ENCODE peak calls at places on chromosomes 16 and 17, in six cellular contexts. H is stomach, J is ovary, M is tibial nerve, Y is sigmoid colon, C is A549. B is an unnamed sample. For H3K4me1, the result is how much of the 10 kb centered on the place peaks cover.

GRCh38 chr16:17947637-17948036 is 388.9 kb downstream of the NPIPA8 start:
- DNase-seq in C (no peak), M (no peak), J (no peak), H (no peak), Y (no peak), B (no peak)

GRCh38 chr16:81446318-81447275 is 2.0 kb downstream of the CMIP start:
- DNase-seq in M (no peak), H (peak), C (peak), Y (no peak), J (no peak), B (peak)

GRCh38 chr17:77837917-77838316 is 120.6 kb upstream of the TNRC6C start:
- DNase-seq in M (no peak), Y (peak), H (no peak), J (no peak), C (no peak), B (no peak)

GRCh38 chr17:57963149-57963511 is 7.9 kb upstream of the CUEDC1 start:
- DNase-seq in C (no peak), H (no peak), Y (no peak), M (no peak), J (no peak), B (no peak)

GRCh38 chr17:10812674-10813073 is 8.8 kb upstream of the TMEM238L start:
- DNase-seq in H (peak), J (no peak), Y (no peak), C (no peak), M (no peak), B (no peak)

GRCh38 chr17:4560837-4561241 is 462 bp upstream of the GGT6 start:
- DNase-seq in C (no peak), M (no peak), J (no peak), H (no peak), Y (peak), B (no peak)

GRCh38 chr16:79217375-79218011 is 383.0 kb downstream of the MAF start:
- DNase-seq in M (no peak), J (no peak), H (no peak), C (no peak), Y (no peak), B (no peak)

GRCh38 chr16:56848955-56849689 is 15.9 kb upstream of the SLC12A3 start:
- DNase-seq in C (no peak), J (no peak), H (no peak), M (no peak), Y (no peak), B (no peak)

GRCh38 chr17:79220715-79221291 is 146.2 kb downstream of the ENGASE start:
- DNase-seq in J (no peak), C (no peak), H (no peak), Y (no peak), M (no peak), B (no peak)

GRCh38 chr16:3961449-3961849 is 80.9 kb upstream of the CREBBP start:
- DNase-seq in Y (no peak), J (no peak), H (no peak), C (peak), M (no peak), B (no peak)

GRCh38 chr17:78788451-78788850 is 6.4 kb upstream of the CYTH1 start:
- DNase-seq in Y (no peak), H (no peak), J (no peak), M (no peak), C (no peak), B (no peak)

GRCh38 chr17:81025065-81025751 is 9.7 kb upstream of the BAIAP2 start:
- DNase-seq in M (no peak), J (no peak), H (no peak), Y (peak), C (no peak), B (no peak)

GRCh38 chr17:19744922-19745757 is 3.0 kb downstream of the ALDH3A1 start:
- DNase-seq in Y (peak), J (peak), C (peak), M (peak), H (peak), B (peak)

GRCh38 chr16:3964686-3965290 is 84.3 kb upstream of the CREBBP start:
- DNase-seq in H (no peak), Y (no peak), C (no peak), J (no peak), M (no peak), B (peak)

GRCh38 chr16:22035094-22035675 is 27.3 kb downstream of the MOSMO start:
- DNase-seq in M (no peak), J (no peak), H (no peak), Y (no peak), C (no peak), B (no peak)

GRCh38 chr17:39553326-39553945 is 54.3 kb downstream of the NEUROD2 start:
- DNase-seq in M (no peak), Y (no peak), H (no peak), J (no peak), C (no peak), B (no peak)

GRCh38 chr16:50416388-50416787 is 47.6 kb upstream of the BRD7 start:
- DNase-seq in Y (no peak), H (no peak), C (no peak), J (no peak), M (no peak), B (no peak)

GRCh38 chr16:11877374-11877773 is 26.0 kb upstream of the RSL1D1 start:
- DNase-seq in Y (no peak), C (no peak), J (no peak), H (no peak), M (no peak), B (no peak)

GRCh38 chr16:28212532-28212873 is 738 bp upstream of the XPO6 start:
- DNase-seq in C (no peak), M (no peak), Y (no peak), J (peak), H (no peak), B (no peak)

GRCh38 chr17:49404371-49404770 is 10.3 kb downstream of the PHB1 start:
- DNase-seq in H (no peak), M (no peak), J (no peak), C (no peak), Y (peak), B (peak)

GRCh38 chr17:50520483-50520882 is 12.1 kb upstream of the EPN3 start:
- DNase-seq in J (no peak), M (no peak), H (no peak), Y (no peak), C (no peak), B (no peak)

GRCh38 chr17:8125947-8126305 is 2.0 kb upstream of the HES7 start:
- DNase-seq in J (peak), C (no peak), Y (no peak), M (no peak), H (no peak), B (peak)

GRCh38 chr17:38504216-38504615 is 76.0 kb downstream of the ARHGAP23 start:
- DNase-seq in H (no peak), C (no peak), J (no peak), M (no peak), Y (no peak), B (no peak)

GRCh38 chr16:66366433-66367299 is at the start of gene CDH5:
- DNase-seq in M (peak), H (no peak), C (no peak), Y (peak), J (peak), B (peak)

GRCh38 chr17:21286771-21287702 is 2.5 kb downstream of the MAP2K3 start:
- DNase-seq in M (no peak), J (no peak), C (no peak), Y (no peak), H (peak), B (no peak)

GRCh38 chr17:36935681-36936454 is 1.4 kb upstream of the LHX1 start:
- DNase-seq in M (no peak), Y (no peak), J (no peak), H (no peak), C (peak), B (no peak)

GRCh38 chr16:82184213-82184612 is 14.2 kb upstream of the MPHOSPH6 start:
- DNase-seq in C (no peak), J (no peak), H (no peak), Y (no peak), M (no peak), B (no peak)

GRCh38 chr16:15658556-15658955 is 8.5 kb downstream of the NDE1 start:
- DNase-seq in J (no peak), Y (peak), M (no peak), C (no peak), H (no peak), B (no peak)

GRCh38 chr16:75263963-75264445 is 12.6 kb upstream of the BCAR1 start:
- DNase-seq in C (no peak), H (no peak), J (no peak), M (no peak), Y (peak), B (no peak)

GRCh38 chr17:48194097-48194550 is 86.6 kb downstream of the SNX11 start:
- DNase-seq in J (no peak), C (no peak), H (no peak), Y (no peak), M (no peak), B (no peak)

GRCh38 chr17:31825961-31826691 is 32.9 kb downstream of the COPRS start:
- DNase-seq in C (no peak), Y (no peak), J (no peak), H (no peak), M (no peak), B (no peak)

GRCh38 chr17:38871247-38871991 is 1.6 kb downstream of the LASP1 start:
- DNase-seq in Y (peak), J (peak), M (peak), H (peak), C (peak), B (no peak)

GRCh38 chr16:3589441-3589921 is 12.3 kb upstream of the NLRC3 start:
- DNase-seq in H (no peak), Y (no peak), J (no peak), M (no peak), C (no peak), B (peak)

GRCh38 chr17:27989046-27989445 is 53.4 kb upstream of the NLK start:
- DNase-seq in M (no peak), H (no peak), C (no peak), Y (no peak), J (no peak), B (no peak)

GRCh38 chr16:30896203-30896889 is at the start of gene CTF1:
- DNase-seq in C (no peak), J (peak), Y (peak), M (peak), H (peak), B (peak)

GRCh38 chr16:68385371-68385770 is 62.9 kb downstream of the SMPD3 start:
- DNase-seq in C (no peak), J (no peak), Y (no peak), H (no peak), M (no peak), B (no peak)
- H3K4me1 ChIP-seq in C (under half), J (under half), Y (under half), H (under half), M (under half), B (under half)

DNA sequence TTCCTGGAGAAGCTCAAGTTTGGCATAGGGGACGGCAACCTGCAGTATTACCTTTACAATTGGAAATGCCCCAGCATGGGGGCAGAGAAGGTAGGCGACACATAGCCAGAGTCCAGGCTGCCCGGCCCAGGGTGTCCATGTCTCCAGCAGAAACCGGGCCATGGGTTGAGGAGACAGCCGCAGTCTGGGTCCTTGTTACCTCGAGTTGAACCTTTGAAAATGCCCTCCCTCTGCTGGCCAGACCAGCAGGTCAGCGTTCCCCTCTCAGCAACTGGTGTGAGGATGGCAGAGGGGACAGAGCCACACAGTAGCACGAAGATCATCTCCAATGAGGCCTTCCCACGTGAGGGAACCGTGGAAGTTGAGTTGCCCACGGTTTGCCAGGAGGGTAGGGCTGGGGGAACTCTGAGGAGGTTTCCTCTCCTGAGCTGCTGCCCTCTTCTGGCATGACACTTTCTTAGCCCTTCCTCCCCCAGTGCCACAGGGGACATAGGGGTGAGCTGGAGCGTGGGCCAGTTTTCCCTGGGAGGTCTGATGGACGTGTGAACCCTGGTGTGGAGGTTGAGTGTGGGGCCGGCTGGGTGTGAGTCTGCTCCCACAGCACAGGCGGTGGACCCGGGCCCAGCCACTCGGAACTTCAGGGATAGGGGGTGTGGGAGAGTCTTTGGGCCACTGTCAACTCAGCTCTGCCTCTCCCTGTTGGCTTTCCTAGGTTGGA is 27.2 kb downstream of the PLCD3 start:
- DNase-seq in Y (no peak), M (no peak), C (no peak), J (no peak), H (no peak), B (no peak)
- TF ChIP-seq CTCF in Y (no peak), M (no peak), C (peak), J (no peak), H (no peak), B (no peak)

DNA sequence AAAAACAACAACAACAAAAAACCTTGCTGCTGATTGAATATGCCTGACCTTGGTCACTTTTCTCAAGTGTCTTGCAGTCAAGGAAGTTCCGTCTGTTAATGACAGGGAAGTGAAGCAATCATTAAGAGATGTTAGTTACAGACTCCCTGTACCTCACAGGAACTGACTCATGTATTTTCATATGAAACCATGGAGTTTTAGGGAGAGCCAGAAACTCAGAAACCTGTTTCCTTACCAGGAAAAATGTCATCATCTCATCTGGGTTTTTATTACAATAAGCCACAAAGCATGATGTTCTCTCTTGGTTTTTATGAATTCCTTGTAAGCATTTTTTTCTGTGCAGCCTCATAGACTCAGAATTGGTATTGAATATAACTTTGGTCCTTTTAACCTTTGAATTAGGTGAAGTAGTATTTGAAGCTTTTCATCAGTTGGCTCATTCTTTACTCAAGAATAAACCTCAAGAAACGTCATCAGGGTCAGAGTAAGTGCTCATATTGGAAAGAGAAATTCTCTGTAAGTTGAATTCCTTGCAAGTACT is 10.3 kb downstream of the LYRM1 start:
- DNase-seq in M (no peak), C (no peak), J (no peak), H (no peak), Y (no peak), B (no peak)
- TF ChIP-seq EP300 in M (peak), C (no peak), J (no peak), H (no peak), Y (no peak), B (peak)

GRCh38 chr17:29620271-29620670 is 2.4 kb downstream of the CORO6 start:
- DNase-seq in M (no peak), C (peak), J (no peak), Y (peak), H (no peak), B (no peak)
- H3K4me1 ChIP-seq in M (under half), C (under half), J (under half), Y (under half), H (half or more), B (half or more)

DNA sequence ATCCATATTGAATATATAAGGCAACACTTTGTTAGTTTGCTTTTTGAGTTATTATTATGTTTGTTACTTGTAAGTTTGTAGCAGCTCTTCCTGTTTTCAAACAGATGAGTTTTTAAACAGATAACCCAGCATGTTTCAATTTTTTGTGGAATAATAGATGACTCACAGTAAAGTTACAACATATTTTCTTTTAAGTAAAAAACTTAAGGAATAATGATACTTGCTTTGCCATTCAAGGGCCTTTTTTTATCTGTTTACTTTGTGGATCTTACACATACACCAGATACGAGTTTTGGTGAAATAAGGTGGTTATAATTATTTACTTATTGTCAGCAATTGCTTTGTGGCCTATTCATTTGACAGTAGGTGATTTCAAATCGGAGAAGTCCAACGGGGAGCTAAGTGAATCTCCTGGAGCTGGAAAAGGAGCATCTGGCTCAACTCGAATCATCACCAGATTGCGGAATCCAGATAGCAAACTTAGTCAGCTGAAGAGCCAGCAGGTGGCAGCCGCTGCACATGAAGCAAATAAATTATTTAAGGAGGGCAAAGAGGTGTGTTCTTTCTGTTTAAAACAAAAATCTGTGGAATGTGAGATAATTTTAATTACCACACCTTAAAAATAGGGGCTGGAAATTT is 66.3 kb downstream of the BPTF start:
- DNase-seq in Y (no peak), H (no peak), M (no peak), C (peak), J (no peak), B (peak)
- TF ChIP-seq CTCF in Y (no peak), H (no peak), M (no peak), C (peak), J (no peak), B (no peak)

B was measured in upper lobe of left lung.